ENCODE peak calls at places on chromosomes 5 and 9, in eight cellular contexts. D is CD8-positive, alpha-beta memory T cell; G is GM06990; U is mucosa of descending colon; Y is neuronal stem cell; W is stomach; C is tibial artery; F is WERI-Rb-1. J is an unnamed sample.

GRCh38 chr9:96646081-96646991 is 8.8 kb downstream of the PRXL2C start:
- DNase-seq in D (no peak), G (no peak), U (no peak), Y (no peak), W (no peak), C (no peak), F (no peak), J (no peak)

GRCh38 chr5:54556136-54556535 is 38.6 kb downstream of the SNX18 start:
- DNase-seq in D (no peak), G (no peak), U (no peak), Y (no peak), W (no peak), C (no peak), F (no peak), J (no peak)

GRCh38 chr5:142784405-142784955 is 14.3 kb downstream of the ARHGAP26 start:
- DNase-seq in D (no peak), G (no peak), U (no peak), Y (no peak), W (no peak), C (no peak), F (no peak), J (no peak)

GRCh38 chr5:177310757-177311173 is 933 bp downstream of the MXD3 start:
- DNase-seq in D (no peak), G (peak), U (peak), Y (no peak), W (no peak), C (peak), F (no peak), J (no peak)

GRCh38 chr9:31137850-31138160 is 1246.6 kb upstream of the ACO1 start:
- DNase-seq in D (no peak), G (no peak), U (no peak), Y (no peak), W (no peak), C (no peak), F (no peak), J (no peak)

GRCh38 chr5:38738898-38739743 is 106.7 kb upstream of the OSMR start:
- DNase-seq in D (no peak), G (no peak), U (no peak), Y (no peak), W (no peak), C (no peak), F (no peak), J (no peak)

GRCh38 chr5:41790038-41790776 is 80.0 kb downstream of the OXCT1 start:
- DNase-seq in D (no peak), G (no peak), U (no peak), Y (no peak), W (no peak), C (no peak), F (no peak), J (no peak)

GRCh38 chr5:156920042-156920860 is 42.8 kb downstream of the TIMD4 start:
- DNase-seq in D (no peak), G (peak), U (no peak), Y (no peak), W (no peak), C (no peak), F (no peak), J (no peak)

GRCh38 chr9:73183917-73184861 is 32.5 kb downstream of the ANXA1 start:
- DNase-seq in D (no peak), G (no peak), U (no peak), Y (no peak), W (no peak), C (no peak), F (no peak), J (no peak)

GRCh38 chr9:129567842-129568559 is 52.9 kb downstream of the C9orf50 start:
- DNase-seq in D (no peak), G (no peak), U (no peak), Y (no peak), W (peak), C (peak), F (no peak), J (peak)

GRCh38 chr5:16852251-16853005 is 83.7 kb downstream of the MYO10 start:
- DNase-seq in D (no peak), G (no peak), U (no peak), Y (no peak), W (no peak), C (no peak), F (no peak), J (peak)

GRCh38 chr5:102971693-102972293 is 148.1 kb downstream of the GIN1 start:
- DNase-seq in D (no peak), G (no peak), U (no peak), Y (no peak), W (no peak), C (no peak), F (no peak), J (no peak)

GRCh38 chr9:131755541-131756198 is 15.8 kb upstream of the RAPGEF1 start:
- DNase-seq in D (peak), G (peak), U (peak), Y (peak), W (peak), C (peak), F (peak), J (peak)

GRCh38 chr9:35537898-35538297 is 48.0 kb downstream of the RUSC2 start:
- DNase-seq in D (no peak), G (no peak), U (no peak), Y (no peak), W (no peak), C (no peak), F (no peak), J (no peak)

GRCh38 chr5:83436276-83436675 is 35.3 kb upstream of the VCAN start:
- DNase-seq in D (no peak), G (no peak), U (no peak), Y (no peak), W (no peak), C (no peak), F (no peak), J (no peak)

GRCh38 chr5:36744678-36745659 is 131.6 kb upstream of the NIPBL start:
- DNase-seq in D (no peak), G (peak), U (peak), Y (peak), W (peak), C (peak), F (peak), J (peak)

GRCh38 chr5:15366676-15367391 is 133.1 kb upstream of the FBXL7 start:
- DNase-seq in D (no peak), G (no peak), U (no peak), Y (no peak), W (no peak), C (no peak), F (no peak), J (no peak)

GRCh38 chr5:40410231-40410861 is 269.4 kb upstream of the PTGER4 start:
- DNase-seq in D (peak), G (no peak), U (no peak), Y (no peak), W (no peak), C (no peak), F (no peak), J (no peak)

GRCh38 chr9:20594521-20594920 is 27.8 kb downstream of the MLLT3 start:
- DNase-seq in D (no peak), G (no peak), U (no peak), Y (no peak), W (no peak), C (no peak), F (no peak), J (no peak)

GRCh38 chr9:91179237-91180138 is 182.2 kb downstream of the AUH start:
- DNase-seq in D (no peak), G (no peak), U (no peak), Y (no peak), W (peak), C (peak), F (no peak), J (no peak)

GRCh38 chr5:15966066-15966640 is 213.4 kb downstream of the MARCHF11 start:
- DNase-seq in D (no peak), G (no peak), U (no peak), Y (no peak), W (no peak), C (no peak), F (no peak), J (no peak)

GRCh38 chr9:107946364-107947137 is 457.0 kb upstream of the KLF4 start:
- DNase-seq in D (no peak), G (no peak), U (no peak), Y (no peak), W (peak), C (no peak), F (no peak), J (no peak)

GRCh38 chr5:42970636-42971559 is 69.2 kb downstream of the ANXA2R start:
- DNase-seq in D (no peak), G (no peak), U (no peak), Y (no peak), W (no peak), C (no peak), F (no peak), J (no peak)

GRCh38 chr9:83220737-83221136 is 157.8 kb upstream of the RASEF start:
- DNase-seq in D (no peak), G (no peak), U (no peak), Y (no peak), W (peak), C (no peak), F (no peak), J (no peak)

GRCh38 chr5:17001418-17001817 is 65.3 kb upstream of the MYO10 start:
- DNase-seq in D (no peak), G (no peak), U (no peak), Y (no peak), W (no peak), C (no peak), F (no peak), J (no peak)

GRCh38 chr5:136080483-136081180 is 51.8 kb downstream of the TGFBI start:
- DNase-seq in D (peak), G (peak), U (peak), Y (peak), W (peak), C (peak), F (peak), J (no peak)

GRCh38 chr5:5242056-5242455 is 101.9 kb downstream of the ADAMTS16 start:
- DNase-seq in D (no peak), G (no peak), U (no peak), Y (no peak), W (no peak), C (no peak), F (no peak), J (no peak)

GRCh38 chr9:86449246-86449645 is 95.0 kb upstream of the TUT7 start:
- DNase-seq in D (no peak), G (no peak), U (no peak), Y (no peak), W (no peak), C (no peak), F (no peak), J (no peak)

GRCh38 chr5:52796507-52797103 is 8.9 kb downstream of the ITGA1 start:
- DNase-seq in D (no peak), G (no peak), U (no peak), Y (no peak), W (no peak), C (no peak), F (no peak), J (no peak)

GRCh38 chr5:52799358-52799982 is 11.8 kb downstream of the ITGA1 start:
- DNase-seq in D (no peak), G (no peak), U (peak), Y (peak), W (peak), C (peak), F (peak), J (peak)

GRCh38 chr5:52800394-52801213 is 12.9 kb downstream of the ITGA1 start:
- DNase-seq in D (peak), G (no peak), U (peak), Y (no peak), W (peak), C (peak), F (peak), J (peak)

GRCh38 chr5:52799983-52800393 is 12.3 kb downstream of the ITGA1 start:
- DNase-seq in D (peak), G (peak), U (peak), Y (peak), W (peak), C (peak), F (peak), J (peak)

DNA sequence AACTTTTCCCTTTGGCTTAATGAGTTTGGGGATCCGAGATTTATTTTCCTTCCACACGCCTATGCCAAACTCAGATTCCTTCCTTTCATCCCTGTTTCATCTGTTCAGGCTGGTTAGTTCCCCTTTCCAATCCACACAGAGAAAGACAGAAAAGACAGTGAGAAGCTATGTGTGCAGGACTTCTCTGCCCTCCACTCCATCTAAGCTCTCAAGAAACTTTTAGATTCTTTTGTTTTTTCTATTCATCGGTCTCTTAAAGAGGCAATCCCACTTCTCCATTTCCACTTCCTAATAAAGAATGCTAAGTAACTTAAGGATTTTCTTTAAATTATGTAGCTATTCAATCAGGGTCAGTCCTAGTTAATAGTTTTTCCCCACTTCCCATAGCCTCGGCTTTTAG is 11.2 kb downstream of the ITGA1 start:
- DNase-seq in D (no peak), G (no peak), U (no peak), Y (no peak), W (no peak), C (no peak), F (no peak), J (no peak)
- H3K4me3 ChIP-seq in D (peak), G (peak), U (no peak), Y (peak), W (peak), C (peak), F (peak), J (peak)

DNA sequence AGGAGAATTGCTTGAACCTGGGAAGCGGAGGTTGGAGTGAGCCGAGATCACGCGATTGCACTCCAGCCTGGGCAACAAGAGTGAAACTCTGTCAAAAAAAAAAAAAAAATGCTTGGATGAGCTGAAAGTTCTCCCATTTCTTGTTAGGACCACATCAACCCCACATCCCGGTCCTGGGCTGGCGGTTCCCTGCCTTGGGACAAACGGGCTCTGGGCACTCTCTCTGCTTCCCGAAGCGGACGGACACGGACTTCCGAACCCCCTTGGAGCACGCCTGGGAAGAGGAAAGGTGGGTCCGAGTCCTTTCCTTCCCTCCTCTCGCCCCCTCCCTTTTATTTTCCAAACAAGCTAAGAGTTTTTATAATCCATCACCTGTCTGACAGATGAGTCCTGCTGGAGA is 257.8 kb upstream of the IRX4 start:
- DNase-seq in D (no peak), G (no peak), U (no peak), Y (no peak), W (no peak), C (peak), F (no peak), J (no peak)
- H3K4me3 ChIP-seq in D (no peak), G (no peak), U (no peak), Y (no peak), W (no peak), C (no peak), F (no peak), J (no peak)

GRCh38 chr5:127358782-127359181 is 68.2 kb downstream of the MEGF10 start:
- DNase-seq in D (no peak), G (no peak), U (no peak), Y (no peak), W (no peak), C (no peak), F (no peak), J (no peak)
- H3K4me3 ChIP-seq in D (no peak), G (no peak), U (no peak), Y (no peak), W (no peak), C (no peak), F (no peak), J (no peak)

GRCh38 chr5:93151121-93151520 is 429.9 kb downstream of the NR2F1-AS1 start:
- DNase-seq in D (no peak), G (no peak), U (no peak), Y (no peak), W (no peak), C (no peak), F (no peak), J (no peak)

GRCh38 chr5:93150311-93151012 is 430.6 kb downstream of the NR2F1-AS1 start:
- DNase-seq in D (no peak), G (no peak), U (no peak), Y (no peak), W (no peak), C (no peak), F (no peak), J (no peak)

GRCh38 chr5:93154551-93154950 is 426.5 kb downstream of the NR2F1-AS1 start:
- DNase-seq in D (no peak), G (no peak), U (no peak), Y (no peak), W (no peak), C (no peak), F (no peak), J (no peak)

GRCh38 chr5:93156566-93156965 is 424.5 kb downstream of the NR2F1-AS1 start:
- DNase-seq in D (no peak), G (no peak), U (no peak), Y (no peak), W (no peak), C (no peak), F (no peak), J (no peak)

DNA sequence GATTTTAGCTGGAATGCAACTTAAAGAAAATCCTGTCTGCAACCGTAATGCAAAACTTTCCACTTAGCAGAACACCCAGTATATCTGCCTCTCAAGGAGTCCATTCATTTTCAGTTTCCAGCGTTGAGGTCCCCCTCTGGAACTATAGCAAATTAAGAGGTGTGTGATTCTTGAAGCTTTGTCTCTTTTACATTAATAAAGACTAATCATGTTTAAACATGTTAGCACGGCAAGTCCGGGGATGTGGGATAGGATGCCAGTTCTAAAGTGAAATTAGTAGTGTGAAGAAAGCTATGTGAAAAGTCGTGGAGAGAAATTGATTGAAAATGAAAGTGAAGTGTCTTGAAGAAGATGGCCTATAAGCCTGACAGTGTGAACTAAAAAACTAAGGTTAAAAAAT is 429.1 kb downstream of the NR2F1-AS1 start:
- DNase-seq in D (no peak), G (no peak), U (no peak), Y (no peak), W (no peak), C (no peak), F (no peak), J (no peak)
- H3K4me3 ChIP-seq in D (no peak), G (no peak), U (no peak), Y (no peak), W (no peak), C (no peak), F (no peak), J (no peak)

GRCh38 chr9:76404401-76404800 is 10.2 kb upstream of the RFK start:
- DNase-seq in D (no peak), G (no peak), U (no peak), Y (no peak), W (no peak), C (no peak), F (no peak), J (no peak)

GRCh38 chr9:76401176-76401575 is 7.0 kb upstream of the RFK start:
- DNase-seq in D (no peak), G (no peak), U (no peak), Y (no peak), W (no peak), C (no peak), F (no peak), J (no peak)

GRCh38 chr9:76400534-76401096 is 6.4 kb upstream of the RFK start:
- DNase-seq in D (no peak), G (no peak), U (no peak), Y (no peak), W (no peak), C (no peak), F (no peak), J (no peak)

GRCh38 chr9:76401580-76402354 is 7.5 kb upstream of the RFK start:
- DNase-seq in D (no peak), G (no peak), U (no peak), Y (no peak), W (no peak), C (no peak), F (no peak), J (no peak)

GRCh38 chr9:76403352-76403751 is 9.1 kb upstream of the RFK start:
- DNase-seq in D (no peak), G (peak), U (no peak), Y (no peak), W (no peak), C (no peak), F (no peak), J (no peak)
- H3K4me3 ChIP-seq in D (no peak), G (no peak), U (no peak), Y (no peak), W (no peak), C (no peak), F (no peak), J (no peak)

GRCh38 chr9:110131499-110131898 is 76.5 kb downstream of the C9orf152 start:
- DNase-seq in D (no peak), G (no peak), U (no peak), Y (peak), W (no peak), C (no peak), F (no peak), J (no peak)

GRCh38 chr9:110130791-110131416 is 77.1 kb downstream of the C9orf152 start:
- DNase-seq in D (no peak), G (no peak), U (no peak), Y (no peak), W (no peak), C (no peak), F (no peak), J (no peak)

GRCh38 chr9:110129460-110129859 is 78.5 kb downstream of the C9orf152 start:
- DNase-seq in D (no peak), G (no peak), U (no peak), Y (no peak), W (no peak), C (no peak), F (no peak), J (no peak)

GRCh38 chr9:110128664-110129329 is 79.2 kb downstream of the C9orf152 start:
- DNase-seq in D (no peak), G (peak), U (no peak), Y (no peak), W (no peak), C (no peak), F (no peak), J (no peak)

GRCh38 chr9:110130211-110130610 is 77.7 kb downstream of the C9orf152 start:
- DNase-seq in D (no peak), G (no peak), U (no peak), Y (no peak), W (no peak), C (no peak), F (no peak), J (no peak)
- H3K4me3 ChIP-seq in D (no peak), G (no peak), U (no peak), Y (no peak), W (no peak), C (no peak), F (no peak), J (no peak)

GRCh38 chr5:141521244-141521781 is 32.4 kb downstream of the PCDHGC5 start:
- DNase-seq in D (no peak), G (no peak), U (no peak), Y (peak), W (no peak), C (no peak), F (no peak), J (peak)

GRCh38 chr5:141523991-141524390 is 35.1 kb downstream of the PCDHGC5 start:
- DNase-seq in D (no peak), G (no peak), U (no peak), Y (no peak), W (no peak), C (no peak), F (no peak), J (no peak)

GRCh38 chr5:141525659-141526058 is 36.8 kb downstream of the PCDHGC5 start:
- DNase-seq in D (no peak), G (no peak), U (no peak), Y (no peak), W (no peak), C (no peak), F (no peak), J (no peak)

GRCh38 chr5:141522301-141522700 is 33.4 kb downstream of the PCDHGC5 start:
- DNase-seq in D (no peak), G (no peak), U (no peak), Y (no peak), W (no peak), C (no peak), F (no peak), J (no peak)

GRCh38 chr5:141524604-141525597 is 36.0 kb downstream of the PCDHGC5 start:
- DNase-seq in D (peak), G (peak), U (peak), Y (peak), W (peak), C (peak), F (peak), J (peak)
- H3K4me3 ChIP-seq in D (no peak), G (no peak), U (no peak), Y (no peak), W (no peak), C (no peak), F (no peak), J (no peak)

J was measured in HAP-1.